ENCODE peak calls at places on chromosomes 1 and 21, in six cellular contexts. One of them, this sample, is unnamed.

GRCh38 chr1:153260980-153261792 is 1.7 kb downstream of the LORICRIN start:
- DNase-seq in activated CD4-positive, alpha-beta memory T cell treated with anti-CD3 and anti-CD28 coated beads, Interleukin-2, amount 10 ng/mL, durations not matched to agents 7 days and 5 days: no peak
- DNase-seq in ovary: peak
- DNase-seq in amniotic epithelial cell: no peak
- DNase-seq in iPS DF 19.7: no peak
- DNase-seq in HL-60: no peak
- DNase-seq in this sample: peak

GRCh38 chr21:39518055-39518844 is 66.5 kb downstream of the SH3BGR start:
- DNase-seq in iPS DF 19.7: peak
- DNase-seq in amniotic epithelial cell: peak
- DNase-seq in HL-60: peak
- DNase-seq in activated CD4-positive, alpha-beta memory T cell treated with anti-CD3 and anti-CD28 coated beads, Interleukin-2, amount 10 ng/mL, durations not matched to agents 7 days and 5 days: peak
- DNase-seq in ovary: no peak
- DNase-seq in this sample: peak

GRCh38 chr1:21670956-21671902 is 2.1 kb upstream of the RAP1GAP start:
- DNase-seq in ovary: no peak
- DNase-seq in iPS DF 19.7: no peak
- DNase-seq in HL-60: no peak
- DNase-seq in activated CD4-positive, alpha-beta memory T cell treated with anti-CD3 and anti-CD28 coated beads, Interleukin-2, amount 10 ng/mL, durations not matched to agents 7 days and 5 days: no peak
- DNase-seq in amniotic epithelial cell: no peak
- DNase-seq in this sample: no peak

GRCh38 chr1:27960762-27961645 is 1.2 kb downstream of the XKR8 start:
- DNase-seq in HL-60: no peak
- DNase-seq in amniotic epithelial cell: no peak
- DNase-seq in ovary: no peak
- DNase-seq in iPS DF 19.7: no peak
- DNase-seq in activated CD4-positive, alpha-beta memory T cell treated with anti-CD3 and anti-CD28 coated beads, Interleukin-2, amount 10 ng/mL, durations not matched to agents 7 days and 5 days: no peak
- DNase-seq in this sample: no peak

GRCh38 chr1:227889863-227890405 is 57.8 kb downstream of the WNT9A start:
- DNase-seq in iPS DF 19.7: no peak
- DNase-seq in amniotic epithelial cell: no peak
- DNase-seq in activated CD4-positive, alpha-beta memory T cell treated with anti-CD3 and anti-CD28 coated beads, Interleukin-2, amount 10 ng/mL, durations not matched to agents 7 days and 5 days: peak
- DNase-seq in HL-60: no peak
- DNase-seq in ovary: peak
- DNase-seq in this sample: no peak

GRCh38 chr1:22680736-22681135 is 27.7 kb downstream of the C1QB start:
- DNase-seq in amniotic epithelial cell: no peak
- DNase-seq in iPS DF 19.7: no peak
- DNase-seq in HL-60: no peak
- DNase-seq in ovary: no peak
- DNase-seq in activated CD4-positive, alpha-beta memory T cell treated with anti-CD3 and anti-CD28 coated beads, Interleukin-2, amount 10 ng/mL, durations not matched to agents 7 days and 5 days: no peak
- DNase-seq in this sample: no peak

GRCh38 chr1:89277725-89278124 is 5.1 kb upstream of the GBP5 start:
- DNase-seq in HL-60: peak
- DNase-seq in iPS DF 19.7: no peak
- DNase-seq in activated CD4-positive, alpha-beta memory T cell treated with anti-CD3 and anti-CD28 coated beads, Interleukin-2, amount 10 ng/mL, durations not matched to agents 7 days and 5 days: no peak
- DNase-seq in ovary: no peak
- DNase-seq in amniotic epithelial cell: peak
- DNase-seq in this sample: no peak

GRCh38 chr1:151864411-151864810 is 10.9 kb upstream of the THEM5 start:
- DNase-seq in amniotic epithelial cell: no peak
- DNase-seq in iPS DF 19.7: no peak
- DNase-seq in ovary: no peak
- DNase-seq in activated CD4-positive, alpha-beta memory T cell treated with anti-CD3 and anti-CD28 coated beads, Interleukin-2, amount 10 ng/mL, durations not matched to agents 7 days and 5 days: no peak
- DNase-seq in HL-60: no peak
- DNase-seq in this sample: no peak

GRCh38 chr1:58528518-58528917 is 18.0 kb downstream of the OMA1 start:
- DNase-seq in ovary: no peak
- DNase-seq in activated CD4-positive, alpha-beta memory T cell treated with anti-CD3 and anti-CD28 coated beads, Interleukin-2, amount 10 ng/mL, durations not matched to agents 7 days and 5 days: no peak
- DNase-seq in iPS DF 19.7: no peak
- DNase-seq in HL-60: no peak
- DNase-seq in amniotic epithelial cell: peak
- DNase-seq in this sample: no peak

GRCh38 chr1:92713939-92714338 is 71.0 kb downstream of the EVI5 start:
- DNase-seq in iPS DF 19.7: no peak
- DNase-seq in ovary: no peak
- DNase-seq in HL-60: no peak
- DNase-seq in activated CD4-positive, alpha-beta memory T cell treated with anti-CD3 and anti-CD28 coated beads, Interleukin-2, amount 10 ng/mL, durations not matched to agents 7 days and 5 days: no peak
- DNase-seq in amniotic epithelial cell: no peak
- DNase-seq in this sample: no peak

GRCh38 chr1:101027194-101027772 is 1.7 kb upstream of the DPH5 start:
- DNase-seq in iPS DF 19.7: no peak
- DNase-seq in amniotic epithelial cell: no peak
- DNase-seq in activated CD4-positive, alpha-beta memory T cell treated with anti-CD3 and anti-CD28 coated beads, Interleukin-2, amount 10 ng/mL, durations not matched to agents 7 days and 5 days: no peak
- DNase-seq in HL-60: no peak
- DNase-seq in ovary: no peak
- DNase-seq in this sample: no peak

GRCh38 chr21:28884976-28885852 is 107.5 kb downstream of the LTN1 start:
- DNase-seq in HL-60: peak
- DNase-seq in amniotic epithelial cell: peak
- DNase-seq in ovary: peak
- DNase-seq in activated CD4-positive, alpha-beta memory T cell treated with anti-CD3 and anti-CD28 coated beads, Interleukin-2, amount 10 ng/mL, durations not matched to agents 7 days and 5 days: peak
- DNase-seq in iPS DF 19.7: peak
- DNase-seq in this sample: peak

GRCh38 chr1:246778663-246779062 is 54.5 kb downstream of the SCCPDH start:
- DNase-seq in iPS DF 19.7: no peak
- DNase-seq in HL-60: no peak
- DNase-seq in ovary: no peak
- DNase-seq in activated CD4-positive, alpha-beta memory T cell treated with anti-CD3 and anti-CD28 coated beads, Interleukin-2, amount 10 ng/mL, durations not matched to agents 7 days and 5 days: no peak
- DNase-seq in amniotic epithelial cell: no peak
- DNase-seq in this sample: no peak

GRCh38 chr1:54965624-54966340 is 14.6 kb upstream of the TMEM61 start:
- DNase-seq in iPS DF 19.7: no peak
- DNase-seq in activated CD4-positive, alpha-beta memory T cell treated with anti-CD3 and anti-CD28 coated beads, Interleukin-2, amount 10 ng/mL, durations not matched to agents 7 days and 5 days: no peak
- DNase-seq in HL-60: peak
- DNase-seq in ovary: no peak
- DNase-seq in amniotic epithelial cell: peak
- DNase-seq in this sample: no peak

GRCh38 chr1:15668089-15668754 is 15.9 kb upstream of the PLEKHM2 start:
- DNase-seq in HL-60: no peak
- DNase-seq in activated CD4-positive, alpha-beta memory T cell treated with anti-CD3 and anti-CD28 coated beads, Interleukin-2, amount 10 ng/mL, durations not matched to agents 7 days and 5 days: no peak
- DNase-seq in iPS DF 19.7: no peak
- DNase-seq in ovary: no peak
- DNase-seq in amniotic epithelial cell: peak
- DNase-seq in this sample: no peak

GRCh38 chr21:31354604-31355443 is 10.8 kb upstream of the TIAM1 start:
- DNase-seq in activated CD4-positive, alpha-beta memory T cell treated with anti-CD3 and anti-CD28 coated beads, Interleukin-2, amount 10 ng/mL, durations not matched to agents 7 days and 5 days: peak
- DNase-seq in ovary: no peak
- DNase-seq in amniotic epithelial cell: peak
- DNase-seq in iPS DF 19.7: no peak
- DNase-seq in HL-60: no peak
- DNase-seq in this sample: peak

GRCh38 chr21:41426656-41427311 is 745 bp downstream of the MX1 start:
- DNase-seq in iPS DF 19.7: no peak
- DNase-seq in ovary: peak
- DNase-seq in activated CD4-positive, alpha-beta memory T cell treated with anti-CD3 and anti-CD28 coated beads, Interleukin-2, amount 10 ng/mL, durations not matched to agents 7 days and 5 days: no peak
- DNase-seq in HL-60: no peak
- DNase-seq in amniotic epithelial cell: no peak
- DNase-seq in this sample: no peak

This sample was measured in effector memory CD8-positive, alpha-beta T cell.